ENCODE peak calls at places on chromosomes 5 and 9, in four cellular contexts. One of them, this sample, is unnamed.

GRCh38 chr5:180689071-180689694 is 39.8 kb upstream of the FLT4 start:
- DNase-seq in HFF-Myc: no peak
- DNase-seq in colonic mucosa: no peak
- DNase-seq in A549: no peak
- DNase-seq in this sample: no peak

GRCh38 chr5:110440058-110440457 is 286.4 kb downstream of the TMEM232 start:
- DNase-seq in HFF-Myc: no peak
- DNase-seq in colonic mucosa: no peak
- DNase-seq in A549: no peak
- DNase-seq in this sample: no peak

GRCh38 chr9:693460-694390 is 147.8 kb upstream of the DMRT1 start:
- DNase-seq in HFF-Myc: no peak
- DNase-seq in colonic mucosa: peak; percentile 44
- DNase-seq in A549: no peak
- DNase-seq in this sample: no peak

GRCh38 chr9:121294866-121295661 is 27.1 kb downstream of the GSN start:
- DNase-seq in HFF-Myc: no peak
- DNase-seq in colonic mucosa: peak; percentile 40
- DNase-seq in A549: no peak
- DNase-seq in this sample: no peak

GRCh38 chr5:95620030-95620869 is at the start of gene GPR150:
- DNase-seq in HFF-Myc: no peak
- DNase-seq in colonic mucosa: peak; percentile 58
- DNase-seq in A549: peak; percentile 60
- DNase-seq in this sample: no peak

GRCh38 chr9:132977626-132978450 is 656 bp upstream of the GFI1B start:
- DNase-seq in HFF-Myc: no peak
- DNase-seq in colonic mucosa: peak; percentile 83
- DNase-seq in A549: peak; percentile 75
- DNase-seq in this sample: no peak

GRCh38 chr5:91139572-91140200 is 243.4 kb downstream of the ARRDC3 start:
- DNase-seq in HFF-Myc: no peak
- DNase-seq in colonic mucosa: no peak
- DNase-seq in A549: no peak
- DNase-seq in this sample: no peak

GRCh38 chr9:128553695-128554094 is 1.3 kb downstream of the SPTAN1 start:
- DNase-seq in HFF-Myc: no peak
- DNase-seq in colonic mucosa: no peak
- DNase-seq in A549: peak; percentile 66
- DNase-seq in this sample: peak; percentile 33

GRCh38 chr9:120475341-120475740 is 104.6 kb downstream of the CDK5RAP2 start:
- DNase-seq in HFF-Myc: no peak
- DNase-seq in colonic mucosa: no peak
- DNase-seq in A549: no peak
- DNase-seq in this sample: no peak

GRCh38 chr5:65708140-65708539 is 13.8 kb downstream of the SGTB start:
- DNase-seq in HFF-Myc: no peak
- DNase-seq in colonic mucosa: no peak
- DNase-seq in A549: no peak
- DNase-seq in this sample: no peak

GRCh38 chr5:135944967-135945560 is 9.7 kb downstream of the LECT2 start:
- DNase-seq in HFF-Myc: peak; percentile 72
- DNase-seq in colonic mucosa: peak; percentile 69
- DNase-seq in A549: peak; percentile 89
- DNase-seq in this sample: peak; percentile 41

GRCh38 chr5:1315709-1316587 is 21.1 kb upstream of the TERT start:
- DNase-seq in HFF-Myc: no peak
- DNase-seq in colonic mucosa: peak; percentile 95
- DNase-seq in A549: peak; percentile 34
- DNase-seq in this sample: no peak

GRCh38 chr5:150263801-150264621 is 25.6 kb downstream of the CAMK2A start:
- DNase-seq in HFF-Myc: peak; percentile 66
- DNase-seq in colonic mucosa: no peak
- DNase-seq in A549: peak; percentile 77
- DNase-seq in this sample: peak; percentile 78

GRCh38 chr5:1890296-1890695 is 7.6 kb upstream of the IRX4 start:
- DNase-seq in HFF-Myc: no peak
- DNase-seq in colonic mucosa: no peak
- DNase-seq in A549: no peak
- DNase-seq in this sample: no peak

GRCh38 chr9:104747245-104747564 is 278 bp upstream of the NIPSNAP3A start:
- DNase-seq in HFF-Myc: no peak
- DNase-seq in colonic mucosa: no peak
- DNase-seq in A549: no peak
- DNase-seq in this sample: no peak

GRCh38 chr9:86405926-86406325 is 51.7 kb upstream of the TUT7 start:
- DNase-seq in HFF-Myc: peak; percentile 63
- DNase-seq in colonic mucosa: no peak
- DNase-seq in A549: peak; percentile 59
- DNase-seq in this sample: no peak

GRCh38 chr5:71533142-71533541 is 54.0 kb upstream of the MCCC2 start:
- DNase-seq in HFF-Myc: no peak
- DNase-seq in colonic mucosa: no peak
- DNase-seq in A549: no peak
- DNase-seq in this sample: no peak

GRCh38 chr5:95709967-95710650 is 21.0 kb upstream of the RHOBTB3 start:
- DNase-seq in HFF-Myc: no peak
- DNase-seq in colonic mucosa: no peak
- DNase-seq in A549: peak; percentile 32
- DNase-seq in this sample: no peak

GRCh38 chr5:54243483-54244080 is 66.8 kb downstream of the ARL15 start:
- DNase-seq in HFF-Myc: no peak
- DNase-seq in colonic mucosa: no peak
- DNase-seq in A549: peak; percentile 52
- DNase-seq in this sample: no peak

GRCh38 chr9:96293481-96293880 is 8.5 kb downstream of the HSD17B3 start:
- DNase-seq in HFF-Myc: peak; percentile 30
- DNase-seq in colonic mucosa: no peak
- DNase-seq in A549: no peak
- DNase-seq in this sample: no peak

GRCh38 chr5:145124806-145125205 is 710.3 kb downstream of the PRELID2 start:
- DNase-seq in HFF-Myc: no peak
- DNase-seq in colonic mucosa: no peak
- DNase-seq in A549: no peak
- DNase-seq in this sample: no peak

GRCh38 chr5:146124580-146124979 is 19.2 kb upstream of the PLAC8L1 start:
- DNase-seq in HFF-Myc: no peak
- DNase-seq in colonic mucosa: no peak
- DNase-seq in A549: no peak
- DNase-seq in this sample: no peak

GRCh38 chr9:7273575-7273974 is 515.8 kb downstream of the KDM4C start:
- DNase-seq in HFF-Myc: no peak
- DNase-seq in colonic mucosa: no peak
- DNase-seq in A549: peak; percentile 29
- DNase-seq in this sample: no peak

DNA sequence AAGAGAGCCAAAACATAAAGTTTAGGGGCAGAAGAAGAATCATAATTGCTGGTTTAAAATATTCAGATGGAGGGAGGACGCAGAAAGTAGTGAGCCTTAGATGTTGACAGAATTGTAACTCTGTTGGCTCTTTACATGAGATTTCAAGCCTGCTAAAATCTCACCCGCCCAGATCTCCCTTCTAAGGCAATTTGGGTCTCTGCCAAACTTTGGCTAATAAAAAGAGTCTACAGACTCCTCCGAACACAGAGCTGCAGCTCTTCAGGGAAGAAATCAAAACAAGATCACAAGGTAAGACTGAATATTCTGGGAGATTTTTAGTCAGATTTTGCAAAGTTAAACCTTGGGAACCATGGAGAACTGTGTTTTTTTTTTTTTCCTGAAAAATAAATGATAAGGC is at the start of gene IL33:
- DNase-seq in HFF-Myc: no peak
- DNase-seq in colonic mucosa: no peak
- DNase-seq in A549: no peak
- DNase-seq in this sample: no peak
- H3K4me3 ChIP-seq in HFF-Myc: no peak within 1 kb of the TSS
- H3K4me3 ChIP-seq in colonic mucosa: no peak within 1 kb of the TSS
- H3K4me3 ChIP-seq in A549: no peak within 1 kb of the TSS
- H3K4me3 ChIP-seq in this sample: no peak within 1 kb of the TSS

DNA sequence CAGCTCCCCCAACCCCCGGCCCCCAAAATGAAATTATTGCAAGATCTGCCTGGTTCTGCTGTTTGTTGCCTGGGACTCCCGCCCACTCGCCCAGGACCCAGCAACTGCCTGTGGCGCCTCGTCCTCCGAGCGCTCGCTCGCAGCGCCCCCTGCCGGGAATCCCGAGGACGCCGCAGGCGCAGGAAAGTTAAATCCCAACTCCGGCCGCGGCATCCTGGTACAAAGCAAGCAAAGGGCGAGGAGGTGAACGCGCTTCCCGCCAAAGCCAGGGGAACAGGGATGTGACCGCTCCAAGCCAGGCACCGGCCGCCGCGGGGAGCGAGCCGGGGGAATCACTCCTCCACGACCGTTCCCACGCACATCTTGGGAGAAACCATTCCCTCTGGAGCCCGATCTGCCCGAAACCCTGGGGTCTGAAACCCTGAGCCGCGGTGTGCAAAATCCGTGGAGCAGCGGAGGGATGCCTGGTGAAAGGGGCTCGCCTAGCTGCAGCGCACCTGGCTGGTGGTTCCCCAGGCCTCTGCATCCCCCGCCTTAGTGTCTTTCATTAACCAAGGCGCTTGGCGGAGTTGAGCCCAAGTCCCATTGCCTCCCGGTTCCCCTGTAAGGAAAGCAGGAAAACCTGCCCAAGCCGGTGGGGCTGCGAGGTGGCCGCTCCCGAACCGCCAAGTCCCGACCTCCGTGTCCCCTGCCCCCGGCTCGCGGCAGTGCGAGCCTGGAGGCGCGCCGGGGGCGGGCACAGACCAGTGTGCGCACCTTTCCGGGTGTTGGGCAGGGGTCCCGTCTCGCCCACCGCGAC is 1.2 kb downstream of the SEMA5A start:
- DNase-seq in HFF-Myc: no peak
- DNase-seq in colonic mucosa: peak; percentile 92
- DNase-seq in A549: peak; percentile 59
- DNase-seq in this sample: no peak
- TF ChIP-seq CTCF in HFF-Myc: peak; percentile 90
- TF ChIP-seq CTCF in colonic mucosa: peak; percentile 73
- TF ChIP-seq CTCF in A549: peak; percentile 71
- TF ChIP-seq CTCF in this sample: peak; percentile 93

DNA sequence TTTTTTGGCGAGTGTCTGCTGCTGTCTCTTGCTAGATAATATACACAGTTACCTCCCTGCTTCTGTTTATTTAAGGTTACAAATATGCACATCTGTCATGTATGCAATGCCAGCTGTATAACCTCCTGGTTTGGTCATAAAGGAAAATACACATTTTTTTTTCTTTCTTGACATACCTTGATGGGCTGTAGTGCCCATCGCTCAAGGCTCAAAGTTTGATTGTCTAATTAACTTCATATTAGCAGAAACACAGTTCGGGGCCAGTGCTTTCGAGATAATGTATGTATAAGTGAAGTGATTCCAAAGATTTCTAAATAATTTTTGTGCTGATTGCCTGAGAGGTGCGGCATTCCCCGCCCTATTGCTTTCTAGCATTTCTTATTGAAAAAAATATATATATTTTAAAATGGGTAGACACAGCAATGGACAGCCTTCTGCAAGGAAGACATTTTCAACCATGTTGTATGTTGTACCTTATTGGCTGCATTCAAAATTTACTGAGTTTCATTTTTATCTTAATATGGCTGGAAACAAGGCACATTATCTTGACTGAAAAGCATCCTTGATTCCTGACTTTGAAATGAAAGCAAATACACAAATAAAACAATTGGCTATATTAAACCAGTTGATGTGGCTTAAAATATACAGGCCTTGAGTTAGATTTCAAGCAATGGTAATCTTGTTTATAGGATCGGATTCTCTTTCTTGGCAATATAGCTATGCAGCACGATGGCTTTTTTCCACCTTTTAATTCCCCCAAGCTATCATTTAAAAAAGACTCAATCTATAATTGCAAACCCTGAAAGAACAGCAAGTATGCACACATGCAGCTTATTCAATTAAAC is 206.1 kb downstream of the MEF2C start:
- DNase-seq in HFF-Myc: no peak
- DNase-seq in colonic mucosa: no peak
- DNase-seq in A549: no peak
- DNase-seq in this sample: no peak
- H3K4me3 ChIP-seq in HFF-Myc: no peak overlapping the region
- H3K4me3 ChIP-seq in colonic mucosa: no peak overlapping the region
- H3K4me3 ChIP-seq in A549: no peak overlapping the region
- H3K4me3 ChIP-seq in this sample: no peak overlapping the region

GRCh38 chr9:87725900-87726709 is at the start of gene CTSL:
- DNase-seq in HFF-Myc: peak; percentile 24
- DNase-seq in colonic mucosa: peak; percentile 89
- DNase-seq in A549: peak; percentile 92
- DNase-seq in this sample: peak; percentile 53
- TF ChIP-seq CTCF in HFF-Myc: no peak
- TF ChIP-seq CTCF in colonic mucosa: no peak
- TF ChIP-seq CTCF in A549: peak; percentile 32
- TF ChIP-seq CTCF in this sample: peak; percentile 30

GRCh38 chr9:4832786-4833579 is 40.2 kb downstream of the RCL1 start:
- DNase-seq in HFF-Myc: peak; percentile 88
- DNase-seq in colonic mucosa: no peak
- DNase-seq in A549: peak; percentile 89
- DNase-seq in this sample: peak; percentile 96
- H3K4me3 ChIP-seq in HFF-Myc: no peak overlapping the region
- H3K4me3 ChIP-seq in colonic mucosa: no peak overlapping the region
- H3K4me3 ChIP-seq in A549: no peak overlapping the region
- H3K4me3 ChIP-seq in this sample: no peak overlapping the region

GRCh38 chr5:74212336-74212735 is 428.2 kb downstream of the ENC1 start:
- DNase-seq in HFF-Myc: no peak
- DNase-seq in colonic mucosa: no peak
- DNase-seq in A549: peak; percentile 39
- DNase-seq in this sample: no peak
- TF ChIP-seq CTCF in HFF-Myc: peak; percentile 59
- TF ChIP-seq CTCF in colonic mucosa: peak; percentile 24
- TF ChIP-seq CTCF in A549: peak; percentile 25
- TF ChIP-seq CTCF in this sample: peak; percentile 56

DNA sequence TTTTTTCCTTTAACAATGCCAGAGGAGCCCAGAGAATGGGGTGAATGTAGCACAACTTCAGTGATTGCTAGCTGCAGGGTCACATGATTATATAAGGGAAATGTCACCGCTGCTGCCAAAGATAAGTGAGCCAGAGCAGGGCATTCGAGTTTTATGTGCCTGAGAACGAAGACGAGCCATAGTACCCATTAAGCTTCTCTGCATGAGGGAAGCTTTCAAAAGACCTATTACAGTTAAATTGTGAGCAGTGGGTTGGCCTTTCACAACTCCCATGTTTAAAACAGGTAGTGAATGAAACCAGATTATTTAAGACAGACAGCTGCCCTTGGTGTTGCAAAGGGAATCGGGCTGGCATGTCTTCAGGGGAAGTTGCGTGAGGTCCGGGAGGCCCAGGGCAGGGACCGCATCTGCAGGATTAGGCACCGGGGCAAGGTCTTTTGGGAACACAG is 82.4 kb upstream of the TNFAIP8 start:
- DNase-seq in HFF-Myc: no peak
- DNase-seq in colonic mucosa: no peak
- DNase-seq in A549: no peak
- DNase-seq in this sample: no peak
- H3K4me3 ChIP-seq in HFF-Myc: no peak overlapping the region
- H3K4me3 ChIP-seq in colonic mucosa: no peak overlapping the region
- H3K4me3 ChIP-seq in A549: no peak overlapping the region
- H3K4me3 ChIP-seq in this sample: no peak overlapping the region

This sample was measured in retinal pigment epithelial cell.